ENCODE peak calls at places on chromosomes 13 and 19, in ten cellular contexts. One of them, this sample, is unnamed.

GRCh38 chr19:2289714-2290435 is 7.9 kb upstream of the PEAK3 start:
- DNase-seq in transverse colon: peak; percentile 53
- DNase-seq in heart left ventricle: no peak
- DNase-seq in lower lobe of right lung: peak; percentile 82
- DNase-seq in tibial nerve: no peak
- DNase-seq in cardiac fibroblast: no peak
- DNase-seq in NT2/D1: no peak
- DNase-seq in ascending aorta: no peak
- DNase-seq in Panc1: no peak
- DNase-seq in AG04449: no peak
- DNase-seq in this sample: peak; percentile 77

GRCh38 chr13:102718746-102719145 is 23.9 kb upstream of the METTL21C start:
- DNase-seq in lower lobe of right lung: no peak
- DNase-seq in tibial nerve: no peak
- DNase-seq in transverse colon: no peak
- DNase-seq in AG04449: no peak
- DNase-seq in NT2/D1: no peak
- DNase-seq in ascending aorta: no peak
- DNase-seq in cardiac fibroblast: no peak
- DNase-seq in Panc1: no peak
- DNase-seq in heart left ventricle: no peak
- DNase-seq in this sample: no peak

GRCh38 chr19:35063940-35064818 is 22.7 kb downstream of the HPN start:
- DNase-seq in NT2/D1: no peak
- DNase-seq in ascending aorta: no peak
- DNase-seq in Panc1: peak; percentile 13
- DNase-seq in heart left ventricle: peak; percentile 18
- DNase-seq in lower lobe of right lung: peak; percentile 10
- DNase-seq in transverse colon: no peak
- DNase-seq in cardiac fibroblast: peak; percentile 51
- DNase-seq in AG04449: no peak
- DNase-seq in tibial nerve: no peak
- DNase-seq in this sample: no peak

GRCh38 chr13:106533940-106534843 is 1.3 kb downstream of the EFNB2 start:
- DNase-seq in tibial nerve: no peak
- DNase-seq in cardiac fibroblast: peak; percentile 63
- DNase-seq in AG04449: no peak
- DNase-seq in Panc1: no peak
- DNase-seq in NT2/D1: no peak
- DNase-seq in ascending aorta: no peak
- DNase-seq in lower lobe of right lung: peak; percentile 75
- DNase-seq in heart left ventricle: peak; percentile 69
- DNase-seq in transverse colon: peak; percentile 63
- DNase-seq in this sample: peak; percentile 76

GRCh38 chr19:31255174-31255862 is 93.9 kb downstream of the TSHZ3 start:
- DNase-seq in AG04449: no peak
- DNase-seq in transverse colon: no peak
- DNase-seq in Panc1: no peak
- DNase-seq in heart left ventricle: no peak
- DNase-seq in lower lobe of right lung: no peak
- DNase-seq in cardiac fibroblast: no peak
- DNase-seq in tibial nerve: no peak
- DNase-seq in NT2/D1: no peak
- DNase-seq in ascending aorta: no peak
- DNase-seq in this sample: no peak

GRCh38 chr13:107203146-107203847 is 635.4 kb upstream of the ARGLU1 start:
- DNase-seq in tibial nerve: no peak
- DNase-seq in heart left ventricle: no peak
- DNase-seq in lower lobe of right lung: no peak
- DNase-seq in ascending aorta: no peak
- DNase-seq in NT2/D1: peak; percentile 65
- DNase-seq in cardiac fibroblast: peak; percentile 28
- DNase-seq in Panc1: no peak
- DNase-seq in AG04449: no peak
- DNase-seq in transverse colon: no peak
- DNase-seq in this sample: no peak

GRCh38 chr13:111521030-111521429 is 200.6 kb downstream of the TEX29 start:
- DNase-seq in ascending aorta: no peak
- DNase-seq in NT2/D1: no peak
- DNase-seq in Panc1: no peak
- DNase-seq in lower lobe of right lung: peak; percentile 30
- DNase-seq in transverse colon: no peak
- DNase-seq in AG04449: no peak
- DNase-seq in tibial nerve: no peak
- DNase-seq in cardiac fibroblast: no peak
- DNase-seq in heart left ventricle: peak; percentile 48
- DNase-seq in this sample: no peak

GRCh38 chr19:2607712-2608601 is 94.5 kb downstream of the GNG7 start:
- DNase-seq in ascending aorta: no peak
- DNase-seq in tibial nerve: no peak
- DNase-seq in NT2/D1: no peak
- DNase-seq in AG04449: no peak
- DNase-seq in lower lobe of right lung: peak; percentile 50
- DNase-seq in transverse colon: peak; percentile 53
- DNase-seq in cardiac fibroblast: no peak
- DNase-seq in heart left ventricle: peak; percentile 62
- DNase-seq in Panc1: no peak
- DNase-seq in this sample: peak; percentile 60

GRCh38 chr19:31261651-31262331 is 87.4 kb downstream of the TSHZ3 start:
- DNase-seq in ascending aorta: no peak
- DNase-seq in cardiac fibroblast: peak; percentile 39
- DNase-seq in tibial nerve: no peak
- DNase-seq in Panc1: no peak
- DNase-seq in NT2/D1: no peak
- DNase-seq in transverse colon: no peak
- DNase-seq in AG04449: no peak
- DNase-seq in lower lobe of right lung: no peak
- DNase-seq in heart left ventricle: no peak
- DNase-seq in this sample: no peak

GRCh38 chr13:73610799-73611592 is 523.2 kb downstream of the KLF12 start:
- DNase-seq in Panc1: no peak
- DNase-seq in AG04449: no peak
- DNase-seq in ascending aorta: no peak
- DNase-seq in lower lobe of right lung: no peak
- DNase-seq in cardiac fibroblast: no peak
- DNase-seq in NT2/D1: no peak
- DNase-seq in tibial nerve: no peak
- DNase-seq in transverse colon: no peak
- DNase-seq in heart left ventricle: no peak
- DNase-seq in this sample: no peak

GRCh38 chr19:1076951-1077350 is 10.0 kb downstream of the ARHGAP45 start:
- DNase-seq in lower lobe of right lung: peak; percentile 91
- DNase-seq in tibial nerve: no peak
- DNase-seq in AG04449: no peak
- DNase-seq in NT2/D1: no peak
- DNase-seq in cardiac fibroblast: no peak
- DNase-seq in ascending aorta: peak; percentile 44
- DNase-seq in heart left ventricle: peak; percentile 88
- DNase-seq in Panc1: no peak
- DNase-seq in transverse colon: peak; percentile 89
- DNase-seq in this sample: peak; percentile 42

GRCh38 chr19:1286859-1287621 is 1.4 kb downstream of the EFNA2 start:
- DNase-seq in tibial nerve: no peak
- DNase-seq in cardiac fibroblast: no peak
- DNase-seq in Panc1: no peak
- DNase-seq in lower lobe of right lung: no peak
- DNase-seq in NT2/D1: no peak
- DNase-seq in ascending aorta: no peak
- DNase-seq in AG04449: no peak
- DNase-seq in transverse colon: no peak
- DNase-seq in heart left ventricle: no peak
- DNase-seq in this sample: no peak

GRCh38 chr13:80038371-80038770 is 302.6 kb downstream of the SPRY2 start:
- DNase-seq in AG04449: no peak
- DNase-seq in NT2/D1: no peak
- DNase-seq in transverse colon: no peak
- DNase-seq in ascending aorta: no peak
- DNase-seq in heart left ventricle: no peak
- DNase-seq in lower lobe of right lung: no peak
- DNase-seq in Panc1: no peak
- DNase-seq in tibial nerve: no peak
- DNase-seq in cardiac fibroblast: no peak
- DNase-seq in this sample: no peak

GRCh38 chr13:33153421-33154381 is 131.9 kb downstream of the STARD13 start:
- DNase-seq in ascending aorta: no peak
- DNase-seq in transverse colon: peak; percentile 21
- DNase-seq in heart left ventricle: peak; percentile 73
- DNase-seq in Panc1: no peak
- DNase-seq in AG04449: no peak
- DNase-seq in NT2/D1: no peak
- DNase-seq in tibial nerve: no peak
- DNase-seq in lower lobe of right lung: no peak
- DNase-seq in cardiac fibroblast: peak; percentile 74
- DNase-seq in this sample: peak; percentile 79

GRCh38 chr13:75258159-75258782 is 223.7 kb downstream of the TBC1D4 start:
- DNase-seq in AG04449: no peak
- DNase-seq in Panc1: peak; percentile 12
- DNase-seq in transverse colon: no peak
- DNase-seq in lower lobe of right lung: no peak
- DNase-seq in heart left ventricle: no peak
- DNase-seq in cardiac fibroblast: peak; percentile 65
- DNase-seq in NT2/D1: peak; percentile 22
- DNase-seq in ascending aorta: no peak
- DNase-seq in tibial nerve: no peak
- DNase-seq in this sample: no peak

GRCh38 chr13:45295536-45295935 is 45.4 kb downstream of the TPT1 start:
- DNase-seq in NT2/D1: no peak
- DNase-seq in ascending aorta: no peak
- DNase-seq in heart left ventricle: no peak
- DNase-seq in tibial nerve: peak; percentile 33
- DNase-seq in AG04449: no peak
- DNase-seq in cardiac fibroblast: peak; percentile 9
- DNase-seq in Panc1: no peak
- DNase-seq in lower lobe of right lung: no peak
- DNase-seq in transverse colon: no peak
- DNase-seq in this sample: no peak
- H3K4me3 ChIP-seq in NT2/D1: no peak overlapping the region
- H3K4me3 ChIP-seq in ascending aorta: no peak overlapping the region
- H3K4me3 ChIP-seq in heart left ventricle: no peak overlapping the region
- H3K4me3 ChIP-seq in tibial nerve: no peak overlapping the region
- H3K4me3 ChIP-seq in AG04449: no peak overlapping the region
- H3K4me3 ChIP-seq in cardiac fibroblast: no peak overlapping the region
- H3K4me3 ChIP-seq in Panc1: no peak overlapping the region
- H3K4me3 ChIP-seq in lower lobe of right lung: no peak overlapping the region
- H3K4me3 ChIP-seq in transverse colon: no peak overlapping the region
- H3K4me3 ChIP-seq in this sample: no peak overlapping the region

GRCh38 chr13:97280478-97280877 is 58.3 kb downstream of the MBNL2 start:
- DNase-seq in ascending aorta: no peak
- DNase-seq in Panc1: no peak
- DNase-seq in lower lobe of right lung: no peak
- DNase-seq in transverse colon: no peak
- DNase-seq in NT2/D1: no peak
- DNase-seq in tibial nerve: no peak
- DNase-seq in cardiac fibroblast: no peak
- DNase-seq in AG04449: no peak
- DNase-seq in heart left ventricle: no peak
- DNase-seq in this sample: no peak
- H3K4me3 ChIP-seq in ascending aorta: peak overlapping the region; percentile 25
- H3K4me3 ChIP-seq in Panc1: no peak overlapping the region
- H3K4me3 ChIP-seq in lower lobe of right lung: no peak overlapping the region
- H3K4me3 ChIP-seq in transverse colon: no peak overlapping the region
- H3K4me3 ChIP-seq in NT2/D1: no peak overlapping the region
- H3K4me3 ChIP-seq in tibial nerve: no peak overlapping the region
- H3K4me3 ChIP-seq in cardiac fibroblast: no peak overlapping the region
- H3K4me3 ChIP-seq in AG04449: no peak overlapping the region
- H3K4me3 ChIP-seq in heart left ventricle: no peak overlapping the region
- H3K4me3 ChIP-seq in this sample: no peak overlapping the region

DNA sequence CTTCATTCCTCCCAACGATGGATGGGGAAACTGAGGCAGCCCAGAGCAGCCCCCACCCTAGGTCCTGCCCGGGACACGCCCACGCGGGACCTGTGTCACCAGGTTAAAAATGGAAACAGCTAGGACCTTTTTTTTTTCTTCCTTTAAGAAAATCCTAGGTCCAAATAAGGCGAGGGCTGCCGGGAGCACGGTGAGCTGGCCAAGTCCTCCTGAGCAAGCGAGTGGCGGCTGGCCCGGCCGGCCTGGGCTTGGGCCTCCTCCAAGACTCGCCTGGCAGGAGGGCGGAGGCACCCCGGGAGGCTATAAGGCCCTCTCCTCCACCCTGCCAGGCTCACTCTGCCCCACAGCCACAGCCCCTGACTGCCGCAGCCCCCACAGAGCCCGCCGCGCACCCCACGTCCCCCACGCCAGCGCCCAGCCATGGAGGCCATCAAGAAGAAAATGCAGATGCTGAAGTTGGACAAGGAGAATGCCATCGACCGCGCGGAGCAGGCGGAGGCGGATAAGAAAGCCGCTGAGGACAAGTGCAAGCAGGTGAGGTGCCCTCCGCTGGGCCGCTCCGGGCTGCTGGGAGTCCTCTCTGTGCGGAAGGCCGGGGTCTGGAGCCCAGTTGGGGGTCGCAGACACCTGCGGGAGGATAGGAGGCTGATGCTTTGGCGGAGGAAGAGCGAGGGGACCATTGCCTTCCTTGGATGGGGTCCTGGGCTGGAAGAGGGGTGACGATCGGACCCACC is 8.9 kb upstream of the TPM4 start:
- DNase-seq in cardiac fibroblast: peak; percentile 94
- DNase-seq in tibial nerve: no peak
- DNase-seq in ascending aorta: peak; percentile 67
- DNase-seq in transverse colon: peak; percentile 82
- DNase-seq in lower lobe of right lung: peak; percentile 84
- DNase-seq in NT2/D1: no peak
- DNase-seq in Panc1: no peak
- DNase-seq in heart left ventricle: no peak
- DNase-seq in AG04449: no peak
- DNase-seq in this sample: peak; percentile 90
- H3K4me3 ChIP-seq in cardiac fibroblast: peak overlapping the region; percentile 48
- H3K4me3 ChIP-seq in tibial nerve: peak overlapping the region; percentile 39
- H3K4me3 ChIP-seq in ascending aorta: peak overlapping the region; percentile 80
- H3K4me3 ChIP-seq in transverse colon: peak overlapping the region; percentile 40
- H3K4me3 ChIP-seq in lower lobe of right lung: peak overlapping the region; percentile 40
- H3K4me3 ChIP-seq in NT2/D1: no peak overlapping the region
- H3K4me3 ChIP-seq in Panc1: peak overlapping the region; percentile 8
- H3K4me3 ChIP-seq in heart left ventricle: peak overlapping the region; percentile 26
- H3K4me3 ChIP-seq in AG04449: peak overlapping the region; percentile 62
- H3K4me3 ChIP-seq in this sample: no peak overlapping the region

GRCh38 chr13:24271611-24272451 is 37.5 kb upstream of the C1QTNF9 start:
- DNase-seq in cardiac fibroblast: peak; percentile 87
- DNase-seq in lower lobe of right lung: peak; percentile 79
- DNase-seq in heart left ventricle: peak; percentile 88
- DNase-seq in Panc1: no peak
- DNase-seq in NT2/D1: no peak
- DNase-seq in transverse colon: peak; percentile 72
- DNase-seq in ascending aorta: no peak
- DNase-seq in AG04449: no peak
- DNase-seq in tibial nerve: no peak
- DNase-seq in this sample: peak; percentile 88
- H3K4me3 ChIP-seq in cardiac fibroblast: peak overlapping the region; percentile 46
- H3K4me3 ChIP-seq in lower lobe of right lung: peak overlapping the region; percentile 52
- H3K4me3 ChIP-seq in heart left ventricle: peak overlapping the region; percentile 51
- H3K4me3 ChIP-seq in Panc1: no peak overlapping the region
- H3K4me3 ChIP-seq in NT2/D1: no peak overlapping the region
- H3K4me3 ChIP-seq in transverse colon: peak overlapping the region; percentile 28
- H3K4me3 ChIP-seq in ascending aorta: peak overlapping the region; percentile 64
- H3K4me3 ChIP-seq in AG04449: peak overlapping the region; percentile 42
- H3K4me3 ChIP-seq in tibial nerve: peak overlapping the region; percentile 50
- H3K4me3 ChIP-seq in this sample: peak overlapping the region; percentile 66

This sample was measured in right cardiac atrium.